ENCODE peak calls at places on chromosome 19, in six cellular contexts. K is stimulated activated CD4-positive, alpha-beta T cell treated with anti-CD3 and anti-CD28 coated beads, Interleukin-4, amount 100 ng/mL, for 48 hours; N is activated CD8-positive, alpha-beta T cell treated with anti-CD3 and anti-CD28 coated beads for 36 hours; M is ovary; G is AG08395; W is dorsolateral prefrontal cortex. D is an unnamed sample.

GRCh38 chr19:31255174-31255862 is 93.9 kb downstream of the TSHZ3 start:
- DNase-seq in W (no peak), M (no peak), K (no peak), N (no peak), G (no peak), D (peak; percentile 43)

GRCh38 chr19:31351212-31352193 is 2.3 kb upstream of the TSHZ3 start:
- DNase-seq in M (peak; percentile 74), N (peak; percentile 6), K (no peak), W (no peak), G (peak; percentile 52), D (peak; percentile 58)

GRCh38 chr19:4694211-4694987 is 24.3 kb upstream of the MYDGF start:
- DNase-seq in W (peak; percentile 67), G (peak; percentile 90), K (no peak), N (no peak), M (no peak), D (no peak)

GRCh38 chr19:50870417-50871089 is 2.7 kb upstream of the KLK2 start:
- DNase-seq in N (peak; percentile 61), K (peak; percentile 24), M (no peak), G (no peak), W (no peak), D (no peak)

GRCh38 chr19:3970808-3971598 is at the start of gene DAPK3:
- DNase-seq in M (peak; percentile 98), W (peak; percentile 98), K (peak; percentile 95), N (peak; percentile 96), G (peak; percentile 97), D (peak; percentile 99)

GRCh38 chr19:35154535-35155406 is at the start of gene FXYD5:
- DNase-seq in M (no peak), K (peak; percentile 83), W (no peak), G (peak; percentile 88), N (peak; percentile 92), D (peak; percentile 74)

GRCh38 chr19:15532779-15533521 is 24.6 kb downstream of the CYP4F22 start:
- DNase-seq in M (no peak), G (no peak), N (peak; percentile 51), K (no peak), W (no peak), D (no peak)

GRCh38 chr19:38093587-38093986 is 130.4 kb downstream of the DPF1 start:
- DNase-seq in G (no peak), N (no peak), K (no peak), W (peak; percentile 20), M (no peak), D (no peak)

GRCh38 chr19:54893406-54893805 is 12.5 kb upstream of the NCR1 start:
- DNase-seq in K (no peak), N (no peak), G (no peak), M (no peak), W (no peak), D (no peak)

GRCh38 chr19:2202366-2202765 is 33.8 kb downstream of the PLEKHJ1 start:
- DNase-seq in N (no peak), M (no peak), G (no peak), K (no peak), W (no peak), D (no peak)